ENCODE peak calls at places on chromosomes 4 and X, in four cellular contexts. Y is HAP-1, P is right atrium auricular region, N is skeletal muscle cell. A is an unnamed sample.

GRCh38 chr4:40395166-40395900 is 60.2 kb downstream of the CHRNA9 start:
- DNase-seq in N (no peak), Y (no peak), P (no peak), A (no peak)

GRCh38 chrX:123773258-123773978 is 40.6 kb upstream of the THOC2 start:
- DNase-seq in N (no peak), Y (no peak), P (no peak), A (no peak)

GRCh38 chr4:76305971-76306881 is at the start of gene STBD1:
- DNase-seq in Y (peak), N (no peak), P (no peak), A (peak)

GRCh38 chr4:86855572-86855971 is 6.4 kb upstream of the SLC10A6 start:
- DNase-seq in P (no peak), N (no peak), Y (no peak), A (no peak)

GRCh38 chr4:11704136-11704535 is 275.4 kb upstream of the HS3ST1 start:
- DNase-seq in Y (no peak), P (no peak), N (no peak), A (no peak)

GRCh38 chr4:102574317-102574716 is 73.2 kb downstream of the NFKB1 start:
- DNase-seq in Y (no peak), N (no peak), P (no peak), A (no peak)

GRCh38 chrX:37787353-37787869 is 7.6 kb downstream of the CYBB start:
- DNase-seq in P (no peak), Y (no peak), N (no peak), A (no peak)

GRCh38 chr4:183352546-183352945 is 30.3 kb upstream of the CLDN24 start:
- DNase-seq in Y (no peak), P (no peak), N (no peak), A (no peak)

GRCh38 chrX:101009086-101009485 is 39.6 kb downstream of the ARL13A start:
- DNase-seq in N (no peak), Y (no peak), P (no peak), A (no peak)

GRCh38 chr4:158930573-158930972 is 161.7 kb downstream of the FNIP2 start:
- DNase-seq in N (no peak), Y (no peak), P (no peak), A (no peak)

GRCh38 chrX:47191806-47192401 is 1.7 kb upstream of the UBA1 start:
- DNase-seq in P (no peak), N (no peak), Y (peak), A (no peak)

GRCh38 chr4:110515676-110516075 is 39.7 kb downstream of the ENPEP start:
- DNase-seq in P (no peak), Y (no peak), N (no peak), A (no peak)

GRCh38 chr4:15034071-15034764 is 31.9 kb downstream of the CPEB2 start:
- DNase-seq in P (no peak), N (no peak), Y (no peak), A (no peak)

GRCh38 chr4:122921300-122921699 is 1.1 kb downstream of the NUDT6 start:
- DNase-seq in Y (no peak), N (no peak), P (no peak), A (no peak)

GRCh38 chrX:119693996-119694451 is 1.1 kb upstream of the SEPTIN6 start:
- DNase-seq in P (no peak), N (no peak), Y (no peak), A (no peak)

GRCh38 chrX:48813605-48814004 is 11.7 kb downstream of the HDAC6 start:
- DNase-seq in Y (no peak), P (no peak), N (no peak), A (no peak)

GRCh38 chrX:112852850-112853249 is 12.2 kb upstream of the AMOT start:
- DNase-seq in Y (no peak), P (no peak), N (no peak), A (no peak)

GRCh38 chr4:127103723-127104122 is 529.0 kb upstream of the INTU start:
- DNase-seq in N (no peak), P (no peak), Y (no peak), A (no peak)

GRCh38 chr4:56958111-56958517 is 19.3 kb downstream of the NOA1 start:
- DNase-seq in P (peak), N (peak), Y (no peak), A (no peak)

GRCh38 chrX:99308302-99308701 is 1101.8 kb downstream of the PCDH19 start:
- DNase-seq in N (no peak), Y (no peak), P (no peak), A (no peak)

GRCh38 chr4:112604590-112604989 is 32.1 kb downstream of the ZGRF1 start:
- DNase-seq in Y (peak), N (peak), P (no peak), A (peak)

GRCh38 chr4:128653514-128654420 is 155.7 kb upstream of the JADE1 start:
- DNase-seq in Y (no peak), N (peak), P (peak), A (no peak)

GRCh38 chrX:23883737-23884354 is 23.9 kb downstream of the APOO start:
- DNase-seq in N (peak), Y (no peak), P (no peak), A (no peak)

GRCh38 chrX:51889851-51890250 is 3.6 kb upstream of the MAGED1 start:
- DNase-seq in N (no peak), P (no peak), Y (no peak), A (no peak)

GRCh38 chrX:109990582-109991276 is 12.2 kb upstream of the TMEM164 start:
- DNase-seq in P (no peak), N (no peak), Y (no peak), A (no peak)

GRCh38 chrX:78514852-78515251 is 144.3 kb downstream of the RTL3 start:
- DNase-seq in Y (peak), P (no peak), N (no peak), A (peak)

GRCh38 chr4:81509822-81510221 is 38.1 kb upstream of the RASGEF1B start:
- DNase-seq in Y (no peak), P (no peak), N (no peak), A (no peak)

GRCh38 chr4:123418486-123418931 is 21.9 kb downstream of the SPRY1 start:
- DNase-seq in N (peak), Y (peak), P (no peak), A (peak)

GRCh38 chr4:39698424-39699009 is 581 bp downstream of the UBE2K start:
- DNase-seq in P (no peak), N (no peak), Y (peak), A (peak)

GRCh38 chr4:150581206-150581605 is 745 bp upstream of the MAB21L2 start:
- DNase-seq in Y (no peak), P (no peak), N (no peak), A (no peak)
- H3K4me3 ChIP-seq in Y (no peak), P (no peak), N (peak), A (no peak)

DNA sequence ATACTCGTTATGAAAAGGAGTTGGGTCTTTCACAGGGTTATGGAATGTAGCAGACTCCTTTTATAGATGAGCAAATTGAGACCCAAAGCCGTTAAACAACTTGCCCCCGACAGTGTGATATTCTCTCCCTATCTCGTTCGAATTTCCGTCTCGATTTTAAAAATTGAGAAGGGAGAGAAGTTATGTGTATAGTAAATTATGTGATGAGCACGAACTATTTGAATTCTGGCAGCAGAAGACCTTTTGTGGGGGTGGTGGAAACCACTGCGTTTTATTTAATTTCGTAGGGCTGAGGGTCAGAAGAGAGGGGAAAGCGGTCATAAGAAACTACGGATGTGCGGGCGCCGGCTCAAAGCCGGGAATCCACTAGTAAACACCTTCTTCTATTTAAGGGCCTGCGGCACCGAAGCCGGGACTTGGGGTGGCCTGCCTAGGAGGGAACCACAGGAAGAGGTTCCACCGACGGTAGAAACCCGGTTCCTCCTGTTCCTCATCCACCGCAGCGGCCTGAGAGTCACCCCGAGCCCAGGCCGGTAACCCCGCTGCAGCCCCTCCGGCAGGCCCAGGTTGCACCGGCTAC is 1.5 kb upstream of the DDX3X start:
- DNase-seq in N (no peak), Y (peak), P (peak), A (no peak)
- H3K4me3 ChIP-seq in N (peak), Y (peak), P (peak), A (peak)

GRCh38 chrX:40082447-40083119 is 15.2 kb downstream of the BCOR start:
- DNase-seq in N (no peak), P (no peak), Y (no peak), A (no peak)

GRCh38 chrX:40084471-40084870 is 13.3 kb downstream of the BCOR start:
- DNase-seq in P (no peak), N (no peak), Y (no peak), A (no peak)

GRCh38 chrX:40083979-40084359 is 13.8 kb downstream of the BCOR start:
- DNase-seq in P (no peak), Y (no peak), N (no peak), A (no peak)

GRCh38 chrX:40081679-40082068 is 16.1 kb downstream of the BCOR start:
- DNase-seq in P (no peak), Y (no peak), N (no peak), A (no peak)

GRCh38 chrX:40083120-40083978 is 14.4 kb downstream of the BCOR start:
- DNase-seq in N (no peak), P (no peak), Y (no peak), A (no peak)
- H3K4me3 ChIP-seq in N (peak), P (peak), Y (no peak), A (peak)

GRCh38 chr4:181271241-181271640 is 972.0 kb upstream of the TENM3 start:
- DNase-seq in N (no peak), P (no peak), Y (no peak), A (no peak)
- H3K4me3 ChIP-seq in N (no peak), P (no peak), Y (no peak), A (no peak)

DNA sequence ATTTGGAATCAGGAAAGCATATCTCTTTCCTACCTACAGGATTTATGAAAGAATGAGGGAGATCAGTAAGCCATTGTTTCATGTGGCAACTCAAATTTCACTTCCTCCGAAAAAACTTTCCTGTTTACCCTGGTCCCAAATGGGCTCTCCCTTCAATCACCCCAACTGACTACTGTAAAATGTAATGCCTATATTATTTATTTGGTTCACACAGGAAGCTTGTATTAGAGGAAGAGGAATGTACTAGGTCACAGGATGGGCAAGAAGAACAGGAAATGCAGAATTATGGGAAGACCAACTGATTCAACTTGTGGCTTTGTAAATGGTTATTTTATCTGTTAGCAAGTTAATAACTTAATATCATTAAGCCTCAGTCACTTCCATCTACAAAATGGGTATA is 23.1 kb downstream of the COL4A6 start:
- DNase-seq in Y (no peak), N (no peak), P (no peak), A (no peak)
- H3K4me3 ChIP-seq in Y (no peak), N (no peak), P (no peak), A (no peak)

A was measured in NT2/D1.